ENCODE peak calls at places on chromosome 4, in nine cellular contexts. Y is A549, A is cardiac muscle cell, B is tibial artery, D is fibroblast of mammary gland, R is choroid plexus epithelial cell, W is pancreas, M is breast epithelium, U is foreskin fibroblast. N is an unnamed sample.

GRCh38 chr4:76199664-76200211 is 13.9 kb downstream of the SCARB2 start:
- DNase-seq in Y (no peak), A (no peak), B (no peak), D (no peak), R (no peak), W (no peak), M (no peak), U (no peak), N (no peak)

GRCh38 chr4:12053951-12054350 is 625.3 kb upstream of the HS3ST1 start:
- DNase-seq in Y (no peak), A (no peak), B (no peak), D (no peak), R (no peak), W (no peak), M (no peak), U (no peak), N (no peak)

GRCh38 chr4:8171941-8172924 is 13.6 kb upstream of the ABLIM2 start:
- DNase-seq in Y (no peak), A (no peak), B (no peak), D (peak), R (peak), W (no peak), M (no peak), U (peak), N (no peak)

GRCh38 chr4:176939445-176939844 is 146.7 kb upstream of the VEGFC start:
- DNase-seq in Y (no peak), A (no peak), B (no peak), D (peak), R (peak), W (no peak), M (no peak), U (no peak), N (no peak)

GRCh38 chr4:140103676-140104075 is 50.3 kb downstream of the MAML3 start:
- DNase-seq in Y (peak), A (no peak), B (no peak), D (peak), R (peak), W (no peak), M (no peak), U (no peak), N (no peak)

GRCh38 chr4:6520051-6520450 is 47.6 kb upstream of the PPP2R2C start:
- DNase-seq in Y (no peak), A (no peak), B (no peak), D (no peak), R (no peak), W (no peak), M (no peak), U (no peak), N (no peak)

GRCh38 chr4:96347582-96347981 is 507.7 kb downstream of the PDHA2 start:
- DNase-seq in Y (no peak), A (no peak), B (no peak), D (no peak), R (peak), W (no peak), M (no peak), U (no peak), N (no peak)

GRCh38 chr4:73731968-73732610 is 8.3 kb upstream of the CXCL8 start:
- DNase-seq in Y (no peak), A (no peak), B (no peak), D (no peak), R (peak), W (no peak), M (no peak), U (peak), N (no peak)

GRCh38 chr4:174423257-174423944 is 98.9 kb downstream of the HPGD start:
- DNase-seq in Y (peak), A (peak), B (peak), D (peak), R (peak), W (no peak), M (no peak), U (peak), N (peak)

GRCh38 chr4:9765091-9765490 is 16.3 kb upstream of the DRD5 start:
- DNase-seq in Y (peak), A (peak), B (no peak), D (peak), R (peak), W (no peak), M (no peak), U (no peak), N (no peak)

GRCh38 chr4:38119663-38120374 is 159.6 kb downstream of the PTTG2 start:
- DNase-seq in Y (peak), A (no peak), B (no peak), D (peak), R (peak), W (no peak), M (no peak), U (peak), N (peak)

GRCh38 chr4:45079616-45080015 is 353.3 kb upstream of the GNPDA2 start:
- DNase-seq in Y (no peak), A (no peak), B (no peak), D (no peak), R (no peak), W (no peak), M (no peak), U (no peak), N (no peak)

GRCh38 chr4:188206783-188207182 is 67.5 kb downstream of the TRIML1 start:
- DNase-seq in Y (no peak), A (no peak), B (no peak), D (no peak), R (no peak), W (no peak), M (no peak), U (no peak), N (no peak)

GRCh38 chr4:23999714-24000113 is 109.9 kb upstream of the PPARGC1A start:
- DNase-seq in Y (no peak), A (no peak), B (no peak), D (peak), R (no peak), W (no peak), M (no peak), U (no peak), N (no peak)

GRCh38 chr4:137668885-137669284 is 136.6 kb upstream of the PCDH18 start:
- DNase-seq in Y (no peak), A (no peak), B (no peak), D (no peak), R (no peak), W (no peak), M (no peak), U (no peak), N (no peak)

GRCh38 chr4:124937993-124938392 is 225.5 kb upstream of the ANKRD50 start:
- DNase-seq in Y (no peak), A (peak), B (no peak), D (no peak), R (no peak), W (no peak), M (no peak), U (no peak), N (no peak)

GRCh38 chr4:184335520-184335919 is 117.8 kb upstream of the ENPP6 start:
- DNase-seq in Y (no peak), A (no peak), B (no peak), D (no peak), R (peak), W (no peak), M (no peak), U (no peak), N (no peak)

GRCh38 chr4:86935833-86936721 is 1.3 kb downstream of the AFF1 start:
- DNase-seq in Y (peak), A (peak), B (peak), D (peak), R (peak), W (peak), M (peak), U (peak), N (no peak)

GRCh38 chr4:13483142-13484044 is 747 bp downstream of the RAB28 start:
- DNase-seq in Y (peak), A (peak), B (peak), D (peak), R (peak), W (peak), M (peak), U (peak), N (peak)

GRCh38 chr4:36026348-36026747 is 218.0 kb downstream of the ARAP2 start:
- DNase-seq in Y (no peak), A (no peak), B (no peak), D (no peak), R (no peak), W (no peak), M (no peak), U (no peak), N (no peak)

GRCh38 chr4:155445306-155445705 is 68.5 kb upstream of the MAP9 start:
- DNase-seq in Y (no peak), A (no peak), B (no peak), D (no peak), R (no peak), W (no peak), M (no peak), U (no peak), N (no peak)

GRCh38 chr4:112546476-112546875 is 30.5 kb upstream of the NEUROG2 start:
- DNase-seq in Y (no peak), A (no peak), B (no peak), D (peak), R (no peak), W (no peak), M (no peak), U (no peak), N (no peak)

GRCh38 chr4:182384496-182385155 is 141.4 kb downstream of the TENM3 start:
- DNase-seq in Y (no peak), A (no peak), B (no peak), D (peak), R (peak), W (no peak), M (no peak), U (no peak), N (no peak)

GRCh38 chr4:107449611-107450369 is 270.2 kb downstream of the PAPSS1 start:
- DNase-seq in Y (no peak), A (no peak), B (no peak), D (no peak), R (no peak), W (no peak), M (no peak), U (no peak), N (no peak)

GRCh38 chr4:1720163-1720983 is 750 bp downstream of the TMEM129 start:
- DNase-seq in Y (no peak), A (peak), B (peak), D (peak), R (peak), W (peak), M (no peak), U (peak), N (no peak)

GRCh38 chr4:186758929-186759682 is 35.5 kb upstream of the FAT1 start:
- DNase-seq in Y (no peak), A (no peak), B (no peak), D (no peak), R (no peak), W (peak), M (no peak), U (no peak), N (no peak)

GRCh38 chr4:114603455-114603854 is 4.8 kb downstream of the UGT8 start:
- DNase-seq in Y (no peak), A (no peak), B (no peak), D (no peak), R (no peak), W (no peak), M (no peak), U (no peak), N (no peak)

GRCh38 chr4:161937596-161937995 is 226.2 kb downstream of the FSTL5 start:
- DNase-seq in Y (no peak), A (no peak), B (no peak), D (no peak), R (peak), W (no peak), M (no peak), U (no peak), N (peak)

GRCh38 chr4:63275491-63275890 is 1133.8 kb downstream of the TECRL start:
- DNase-seq in Y (no peak), A (no peak), B (no peak), D (no peak), R (no peak), W (peak), M (no peak), U (no peak), N (no peak)
- TF ChIP-seq CTCF in Y (no peak), A (no peak), B (no peak), D (no peak), R (no peak), W (no peak), M (no peak), U (no peak), N (no peak)

GRCh38 chr4:80071643-80072606 is 1.1 kb downstream of the ANTXR2 start:
- DNase-seq in Y (peak), A (peak), B (peak), D (no peak), R (no peak), W (peak), M (peak), U (no peak), N (no peak)

GRCh38 chr4:80069837-80070788 is 2.9 kb downstream of the ANTXR2 start:
- DNase-seq in Y (no peak), A (no peak), B (no peak), D (peak), R (peak), W (no peak), M (no peak), U (no peak), N (no peak)

GRCh38 chr4:80070880-80071620 is 2.0 kb downstream of the ANTXR2 start:
- DNase-seq in Y (no peak), A (no peak), B (no peak), D (no peak), R (peak), W (no peak), M (no peak), U (no peak), N (no peak)

GRCh38 chr4:80072607-80073361 is at the start of gene ANTXR2:
- DNase-seq in Y (peak), A (peak), B (peak), D (peak), R (peak), W (peak), M (peak), U (peak), N (peak)

GRCh38 chr4:80069108-80069836 is 3.8 kb downstream of the ANTXR2 start:
- DNase-seq in Y (no peak), A (no peak), B (no peak), D (peak), R (no peak), W (no peak), M (no peak), U (no peak), N (no peak)
- H3K4me3 ChIP-seq in Y (no peak), A (peak), B (no peak), D (peak), R (peak), W (no peak), M (peak), U (no peak), N (peak)

DNA sequence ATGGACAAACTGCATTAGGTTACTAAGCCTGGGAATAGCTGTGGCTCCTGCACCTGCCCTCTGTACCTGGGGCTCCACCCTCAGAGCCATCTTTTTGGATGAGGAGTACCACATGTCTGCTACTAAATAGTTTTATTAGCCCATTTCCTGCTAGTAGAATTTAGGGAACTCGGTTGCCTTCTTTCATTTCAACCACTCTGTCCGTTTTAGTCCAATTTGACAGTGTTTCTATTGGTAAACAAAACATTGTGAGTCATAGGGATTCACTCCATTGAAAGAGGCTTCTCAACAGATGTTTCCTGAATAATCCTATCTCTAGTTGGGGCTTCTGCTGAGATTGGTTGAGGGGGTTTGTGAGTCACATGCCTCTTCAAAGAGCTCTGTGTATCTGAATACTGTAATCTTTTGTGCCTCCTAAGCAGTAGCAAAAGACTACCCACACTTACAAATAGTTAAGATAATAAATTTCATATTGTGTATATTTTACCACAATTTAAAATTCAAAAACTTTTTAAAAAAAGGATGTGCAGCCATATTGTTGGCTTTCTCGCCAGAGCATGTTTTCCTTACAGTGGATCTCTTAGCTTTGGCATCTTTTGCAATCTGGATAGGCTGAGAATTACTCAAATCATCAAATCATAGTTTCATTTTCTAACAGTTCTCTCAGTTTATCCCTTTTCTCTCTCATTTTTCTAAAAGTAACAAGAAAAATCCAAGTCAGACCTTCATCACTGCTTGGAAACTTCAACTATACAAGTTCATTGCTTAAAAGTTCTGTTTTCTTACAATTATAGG is 9.9 kb downstream of the FAM200B start:
- DNase-seq in Y (peak), A (no peak), B (no peak), D (peak), R (peak), W (no peak), M (no peak), U (peak), N (peak)
- TF ChIP-seq CTCF in Y (no peak), A (no peak), B (no peak), D (no peak), R (no peak), W (no peak), M (no peak), U (no peak), N (no peak)

GRCh38 chr4:153122855-153123254 is 81.4 kb upstream of the TRIM2 start:
- DNase-seq in Y (no peak), A (no peak), B (no peak), D (no peak), R (no peak), W (no peak), M (no peak), U (no peak), N (no peak)

GRCh38 chr4:153126137-153126536 is 78.1 kb upstream of the TRIM2 start:
- DNase-seq in Y (no peak), A (no peak), B (no peak), D (no peak), R (no peak), W (no peak), M (no peak), U (no peak), N (no peak)

GRCh38 chr4:153131478-153132069 is 72.7 kb upstream of the TRIM2 start:
- DNase-seq in Y (no peak), A (no peak), B (no peak), D (no peak), R (peak), W (no peak), M (no peak), U (peak), N (no peak)

GRCh38 chr4:153127773-153128494 is 76.3 kb upstream of the TRIM2 start:
- DNase-seq in Y (peak), A (peak), B (peak), D (peak), R (peak), W (peak), M (peak), U (peak), N (no peak)
- H3K4me3 ChIP-seq in Y (no peak), A (no peak), B (no peak), D (no peak), R (peak), W (no peak), M (no peak), U (peak), N (no peak)

DNA sequence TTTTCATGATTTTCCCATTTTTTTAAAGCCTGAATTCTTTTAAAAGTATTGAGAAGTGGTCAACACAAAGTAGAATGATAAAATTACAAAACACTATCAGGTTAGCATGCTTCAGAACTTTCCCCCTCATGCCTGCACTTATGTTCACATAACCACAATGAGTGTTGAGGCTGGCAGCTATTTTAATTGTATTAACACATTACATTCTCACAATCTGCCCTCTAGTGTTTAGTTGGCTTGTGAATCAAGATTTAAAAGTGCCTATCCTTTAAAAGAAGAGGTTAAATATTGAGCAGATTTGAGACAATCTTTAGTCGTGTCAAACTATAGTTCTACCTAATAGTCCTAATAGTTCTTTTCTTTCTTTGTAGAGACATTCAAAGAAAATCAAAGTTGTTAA is 93.6 kb upstream of the NAP1L5 start:
- DNase-seq in Y (peak), A (no peak), B (no peak), D (peak), R (peak), W (no peak), M (no peak), U (no peak), N (no peak)
- TF ChIP-seq CTCF in Y (peak), A (peak), B (no peak), D (peak), R (peak), W (no peak), M (no peak), U (peak), N (peak)

N was measured in HFF-Myc.